ENCODE peak calls at places on chromosomes 11 and 22, in eight cellular contexts. One of them, this sample, is unnamed.
A peak's percentile ranks its signal among the peaks of the same experiment; 100 is the strongest.

GRCh38 chr11:64810891-64811272 is 531 bp upstream of the MEN1 start:
- DNase-seq in lower leg skin: no peak
- DNase-seq in tibial nerve: no peak
- DNase-seq in ovary: no peak
- DNase-seq in activated B cell treated with CpG ODN at 0.5 μM for 24 hours: no peak
- DNase-seq in A549: no peak
- DNase-seq in H9: no peak
- DNase-seq in D721Med: no peak
- DNase-seq in this sample: no peak

GRCh38 chr22:19134874-19135273 is 3.8 kb downstream of the TSSK2 start:
- DNase-seq in lower leg skin: no peak
- DNase-seq in activated B cell treated with CpG ODN at 0.5 μM for 24 hours: no peak
- DNase-seq in A549: no peak
- DNase-seq in D721Med: no peak
- DNase-seq in H9: no peak
- DNase-seq in ovary: no peak
- DNase-seq in tibial nerve: no peak
- DNase-seq in this sample: no peak

GRCh38 chr11:3836903-3837302 is 3.9 kb downstream of the RHOG start:
- DNase-seq in lower leg skin: no peak
- DNase-seq in activated B cell treated with CpG ODN at 0.5 μM for 24 hours: no peak
- DNase-seq in A549: no peak
- DNase-seq in H9: no peak
- DNase-seq in ovary: no peak
- DNase-seq in D721Med: no peak
- DNase-seq in tibial nerve: no peak
- DNase-seq in this sample: no peak

GRCh38 chr22:40263191-40263590 is 83.1 kb upstream of the ADSL start:
- DNase-seq in A549: no peak
- DNase-seq in ovary: no peak
- DNase-seq in activated B cell treated with CpG ODN at 0.5 μM for 24 hours: no peak
- DNase-seq in lower leg skin: no peak
- DNase-seq in H9: no peak
- DNase-seq in tibial nerve: no peak
- DNase-seq in D721Med: no peak
- DNase-seq in this sample: no peak

GRCh38 chr11:1116104-1116503 is 41.4 kb downstream of the MUC2 start:
- DNase-seq in H9: no peak
- DNase-seq in D721Med: no peak
- DNase-seq in lower leg skin: no peak
- DNase-seq in ovary: no peak
- DNase-seq in A549: no peak
- DNase-seq in activated B cell treated with CpG ODN at 0.5 μM for 24 hours: no peak
- DNase-seq in tibial nerve: no peak
- DNase-seq in this sample: no peak

GRCh38 chr22:24706050-24706449 is 68.5 kb downstream of the PIWIL3 start:
- DNase-seq in tibial nerve: no peak
- DNase-seq in A549: peak; percentile 12
- DNase-seq in lower leg skin: no peak
- DNase-seq in ovary: no peak
- DNase-seq in activated B cell treated with CpG ODN at 0.5 μM for 24 hours: no peak
- DNase-seq in H9: peak; percentile 83
- DNase-seq in D721Med: no peak
- DNase-seq in this sample: no peak

GRCh38 chr11:69445131-69445470 is 36.4 kb upstream of the LINC01488 start:
- DNase-seq in ovary: no peak
- DNase-seq in lower leg skin: no peak
- DNase-seq in D721Med: no peak
- DNase-seq in activated B cell treated with CpG ODN at 0.5 μM for 24 hours: no peak
- DNase-seq in A549: no peak
- DNase-seq in H9: no peak
- DNase-seq in tibial nerve: no peak
- DNase-seq in this sample: no peak

GRCh38 chr11:17531071-17531817 is 13.0 kb downstream of the USH1C start:
- DNase-seq in D721Med: no peak
- DNase-seq in tibial nerve: no peak
- DNase-seq in H9: no peak
- DNase-seq in A549: no peak
- DNase-seq in lower leg skin: no peak
- DNase-seq in activated B cell treated with CpG ODN at 0.5 μM for 24 hours: no peak
- DNase-seq in ovary: no peak
- DNase-seq in this sample: no peak

GRCh38 chr22:44728761-44729261 is 23.6 kb upstream of the ARHGAP8 start:
- DNase-seq in activated B cell treated with CpG ODN at 0.5 μM for 24 hours: no peak
- DNase-seq in D721Med: no peak
- DNase-seq in ovary: peak; percentile 64
- DNase-seq in tibial nerve: no peak
- DNase-seq in lower leg skin: no peak
- DNase-seq in H9: no peak
- DNase-seq in A549: no peak
- DNase-seq in this sample: no peak

GRCh38 chr22:24094966-24095365 is 83.9 kb downstream of the CABIN1 start:
- DNase-seq in D721Med: no peak
- DNase-seq in H9: no peak
- DNase-seq in lower leg skin: no peak
- DNase-seq in tibial nerve: no peak
- DNase-seq in A549: no peak
- DNase-seq in ovary: no peak
- DNase-seq in activated B cell treated with CpG ODN at 0.5 μM for 24 hours: no peak
- DNase-seq in this sample: no peak

GRCh38 chr11:76719686-76720085 is 49.1 kb upstream of the LRRC32 start:
- DNase-seq in H9: no peak
- DNase-seq in ovary: no peak
- DNase-seq in A549: no peak
- DNase-seq in activated B cell treated with CpG ODN at 0.5 μM for 24 hours: no peak
- DNase-seq in tibial nerve: no peak
- DNase-seq in lower leg skin: no peak
- DNase-seq in D721Med: no peak
- DNase-seq in this sample: no peak

GRCh38 chr11:11441516-11441915 is 88.5 kb upstream of the CSNK2A3 start:
- DNase-seq in activated B cell treated with CpG ODN at 0.5 μM for 24 hours: no peak
- DNase-seq in H9: no peak
- DNase-seq in tibial nerve: no peak
- DNase-seq in D721Med: no peak
- DNase-seq in A549: no peak
- DNase-seq in ovary: no peak
- DNase-seq in lower leg skin: no peak
- DNase-seq in this sample: no peak

GRCh38 chr11:9972917-9973504 is 309.1 kb downstream of the SWAP70 start:
- DNase-seq in activated B cell treated with CpG ODN at 0.5 μM for 24 hours: no peak
- DNase-seq in A549: peak; percentile 63
- DNase-seq in ovary: no peak
- DNase-seq in H9: no peak
- DNase-seq in lower leg skin: no peak
- DNase-seq in tibial nerve: no peak
- DNase-seq in D721Med: no peak
- DNase-seq in this sample: no peak

GRCh38 chr22:48953103-48953720 is 874.5 kb downstream of the BRD1 start:
- DNase-seq in tibial nerve: no peak
- DNase-seq in D721Med: no peak
- DNase-seq in lower leg skin: peak; percentile 6
- DNase-seq in A549: no peak
- DNase-seq in ovary: no peak
- DNase-seq in H9: no peak
- DNase-seq in activated B cell treated with CpG ODN at 0.5 μM for 24 hours: no peak
- DNase-seq in this sample: no peak

DNA sequence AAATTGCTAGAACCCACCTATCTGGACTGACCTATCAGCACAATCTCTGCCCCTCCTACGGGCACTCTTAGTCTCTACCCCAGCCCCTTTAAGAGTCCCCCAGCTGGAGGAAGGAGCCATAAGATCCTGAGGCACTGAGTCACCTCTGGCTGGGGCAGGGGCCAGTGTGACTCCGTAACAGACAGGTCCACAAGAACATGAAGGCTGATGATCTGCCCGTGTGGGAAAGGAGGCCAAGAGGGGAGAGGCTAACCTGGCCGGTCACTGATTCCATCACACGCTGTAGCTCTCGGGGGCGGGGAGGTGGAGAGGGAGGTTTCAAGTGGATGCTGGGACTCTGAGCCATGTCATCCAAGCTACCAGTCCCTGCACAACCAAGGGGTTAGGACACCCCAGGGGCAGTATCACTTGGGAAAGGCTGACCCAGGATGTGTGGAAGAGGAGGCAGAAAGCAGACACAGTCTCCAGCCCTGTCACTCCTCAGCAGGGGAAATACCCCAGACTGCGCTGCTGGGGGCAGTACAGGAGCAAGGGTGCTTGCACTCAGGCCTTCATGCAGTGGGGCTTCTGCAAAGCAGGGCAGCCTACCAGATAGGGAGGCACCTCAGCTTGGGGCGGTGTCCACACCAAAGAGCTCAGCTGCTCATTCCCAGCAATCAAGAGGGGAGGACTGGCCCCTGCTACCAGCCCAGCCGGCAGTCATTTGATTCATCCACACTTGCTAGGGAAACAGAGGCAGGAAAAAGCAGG is 22.3 kb downstream of the ARHGAP1 start:
- DNase-seq in A549: peak; percentile 30
- DNase-seq in tibial nerve: no peak
- DNase-seq in lower leg skin: no peak
- DNase-seq in D721Med: no peak
- DNase-seq in activated B cell treated with CpG ODN at 0.5 μM for 24 hours: no peak
- DNase-seq in ovary: no peak
- DNase-seq in H9: no peak
- DNase-seq in this sample: no peak
- TF ChIP-seq CTCF in A549: no peak
- TF ChIP-seq CTCF in tibial nerve: no peak
- TF ChIP-seq CTCF in lower leg skin: no peak
- TF ChIP-seq CTCF in D721Med: no peak
- TF ChIP-seq CTCF in activated B cell treated with CpG ODN at 0.5 μM for 24 hours: no peak
- TF ChIP-seq CTCF in ovary: no peak
- TF ChIP-seq CTCF in H9: peak; percentile 41
- TF ChIP-seq CTCF in this sample: no peak

DNA sequence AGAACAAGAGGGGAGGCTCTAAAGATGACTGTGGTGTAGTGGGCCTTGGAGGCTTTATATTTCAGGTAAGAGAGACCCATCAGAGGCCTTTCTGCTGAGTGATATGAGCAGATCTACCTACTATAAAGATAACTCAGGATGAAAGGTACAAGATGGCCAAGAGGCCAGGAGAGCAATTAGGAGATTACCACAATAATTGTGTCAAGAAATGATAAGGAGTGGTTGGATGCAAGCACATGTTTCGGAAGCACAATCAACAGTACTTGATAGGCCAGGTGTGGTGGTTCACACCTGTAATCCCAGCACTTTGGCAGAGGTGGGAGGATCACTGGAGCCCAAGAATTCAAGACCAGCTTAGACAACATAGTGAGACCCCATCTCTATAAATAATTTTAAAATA is 43.8 kb downstream of the SIK3 start:
- DNase-seq in ovary: no peak
- DNase-seq in D721Med: no peak
- DNase-seq in H9: no peak
- DNase-seq in tibial nerve: no peak
- DNase-seq in A549: no peak
- DNase-seq in lower leg skin: no peak
- DNase-seq in activated B cell treated with CpG ODN at 0.5 μM for 24 hours: no peak
- DNase-seq in this sample: no peak
- TF ChIP-seq CTCF in ovary: no peak
- TF ChIP-seq CTCF in D721Med: no peak
- TF ChIP-seq CTCF in H9: no peak
- TF ChIP-seq CTCF in tibial nerve: no peak
- TF ChIP-seq CTCF in A549: no peak
- TF ChIP-seq CTCF in lower leg skin: no peak
- TF ChIP-seq CTCF in activated B cell treated with CpG ODN at 0.5 μM for 24 hours: no peak
- TF ChIP-seq CTCF in this sample: no peak

DNA sequence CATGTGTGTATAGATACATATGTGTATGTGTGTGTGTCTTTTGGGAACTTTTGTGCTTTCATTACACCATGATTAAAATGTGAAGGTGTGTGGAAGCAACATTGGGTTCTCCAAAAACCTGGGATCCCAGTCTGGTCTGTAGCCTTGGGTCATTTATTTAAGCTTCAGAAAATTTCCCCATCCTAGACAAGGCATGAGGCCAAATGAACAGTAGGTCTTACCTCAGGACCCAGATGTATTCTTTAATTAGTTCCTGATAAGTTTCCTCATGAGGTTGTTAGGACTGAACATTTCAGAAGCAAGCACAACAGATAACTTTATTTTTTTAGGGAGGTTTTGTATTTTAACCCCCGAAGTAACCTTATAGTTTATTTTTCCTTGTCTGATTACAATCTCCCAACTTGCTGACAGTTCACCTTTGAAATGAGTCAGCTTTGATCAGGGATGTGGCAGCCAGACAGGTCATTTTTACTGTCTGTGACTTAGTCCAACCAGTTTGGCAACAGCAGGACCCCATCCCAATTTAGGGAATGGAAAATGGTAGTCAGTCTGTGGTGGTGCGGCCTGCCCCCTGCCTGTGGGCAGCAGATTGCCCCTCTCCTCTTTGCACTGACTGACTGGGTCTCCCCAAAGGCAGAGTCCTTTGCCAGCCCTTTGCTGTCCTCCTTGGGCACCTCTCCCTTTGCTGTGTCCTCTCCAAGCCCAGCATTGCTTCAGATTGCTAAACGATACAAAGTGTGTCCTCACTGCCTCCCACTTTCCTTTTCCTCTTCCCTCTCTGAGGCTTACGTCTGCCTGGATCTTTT is 88.3 kb downstream of the NAV2 start:
- DNase-seq in A549: no peak
- DNase-seq in activated B cell treated with CpG ODN at 0.5 μM for 24 hours: no peak
- DNase-seq in ovary: no peak
- DNase-seq in lower leg skin: no peak
- DNase-seq in H9: peak; percentile 50
- DNase-seq in D721Med: no peak
- DNase-seq in tibial nerve: no peak
- DNase-seq in this sample: no peak
- TF ChIP-seq CTCF in A549: no peak
- TF ChIP-seq CTCF in activated B cell treated with CpG ODN at 0.5 μM for 24 hours: no peak
- TF ChIP-seq CTCF in ovary: no peak
- TF ChIP-seq CTCF in lower leg skin: no peak
- TF ChIP-seq CTCF in H9: peak; percentile 68
- TF ChIP-seq CTCF in D721Med: no peak
- TF ChIP-seq CTCF in tibial nerve: no peak
- TF ChIP-seq CTCF in this sample: no peak

GRCh38 chr22:22345781-22346180 is 101.2 kb downstream of the VPREB1 start:
- DNase-seq in tibial nerve: no peak
- DNase-seq in H9: no peak
- DNase-seq in A549: no peak
- DNase-seq in activated B cell treated with CpG ODN at 0.5 μM for 24 hours: no peak
- DNase-seq in ovary: no peak
- DNase-seq in D721Med: no peak
- DNase-seq in lower leg skin: no peak
- DNase-seq in this sample: no peak

GRCh38 chr22:22349455-22349836 is 104.9 kb downstream of the VPREB1 start:
- DNase-seq in lower leg skin: no peak
- DNase-seq in activated B cell treated with CpG ODN at 0.5 μM for 24 hours: no peak
- DNase-seq in D721Med: no peak
- DNase-seq in ovary: no peak
- DNase-seq in H9: no peak
- DNase-seq in A549: no peak
- DNase-seq in tibial nerve: no peak
- DNase-seq in this sample: no peak

GRCh38 chr22:22348815-22349454 is 104.3 kb downstream of the VPREB1 start:
- DNase-seq in activated B cell treated with CpG ODN at 0.5 μM for 24 hours: no peak
- DNase-seq in A549: no peak
- DNase-seq in ovary: no peak
- DNase-seq in H9: no peak
- DNase-seq in tibial nerve: no peak
- DNase-seq in D721Med: no peak
- DNase-seq in lower leg skin: no peak
- DNase-seq in this sample: no peak

GRCh38 chr22:22346401-22347107 is 102.0 kb downstream of the VPREB1 start:
- DNase-seq in tibial nerve: no peak
- DNase-seq in ovary: no peak
- DNase-seq in D721Med: no peak
- DNase-seq in lower leg skin: no peak
- DNase-seq in A549: no peak
- DNase-seq in activated B cell treated with CpG ODN at 0.5 μM for 24 hours: no peak
- DNase-seq in H9: no peak
- DNase-seq in this sample: no peak

GRCh38 chr22:22348127-22348814 is 103.7 kb downstream of the VPREB1 start:
- DNase-seq in D721Med: no peak
- DNase-seq in A549: peak; percentile 7
- DNase-seq in activated B cell treated with CpG ODN at 0.5 μM for 24 hours: no peak
- DNase-seq in ovary: no peak
- DNase-seq in H9: peak; percentile 64
- DNase-seq in lower leg skin: no peak
- DNase-seq in tibial nerve: no peak
- DNase-seq in this sample: no peak
- TF ChIP-seq CTCF in D721Med: no peak
- TF ChIP-seq CTCF in A549: no peak
- TF ChIP-seq CTCF in activated B cell treated with CpG ODN at 0.5 μM for 24 hours: no peak
- TF ChIP-seq CTCF in ovary: no peak
- TF ChIP-seq CTCF in H9: peak; percentile 49
- TF ChIP-seq CTCF in lower leg skin: no peak
- TF ChIP-seq CTCF in tibial nerve: no peak
- TF ChIP-seq CTCF in this sample: no peak